ENCODE peak calls at places on chromosome 16, in eight cellular contexts. One of them, this sample, is unnamed.

GRCh38 chr16:31087971-31088370 is 772 bp downstream of the PRSS53 start:
- DNase-seq in SW480: no peak
- DNase-seq in NAMALWA: no peak
- DNase-seq in naive B cell: no peak
- DNase-seq in stimulated activated CD8-positive, alpha-beta memory T cell treated with anti-CD3 and anti-CD28 coated beads, Interleukin-7, amount 100 ng/mL, for 24 hours: no peak
- DNase-seq in NCI-H1417: no peak
- DNase-seq in lower leg skin: no peak
- DNase-seq in right cardiac atrium: no peak
- DNase-seq in this sample: peak

GRCh38 chr16:14140916-14141315 is 69.8 kb downstream of the MRTFB start:
- DNase-seq in SW480: no peak
- DNase-seq in NAMALWA: no peak
- DNase-seq in naive B cell: no peak
- DNase-seq in stimulated activated CD8-positive, alpha-beta memory T cell treated with anti-CD3 and anti-CD28 coated beads, Interleukin-7, amount 100 ng/mL, for 24 hours: no peak
- DNase-seq in NCI-H1417: no peak
- DNase-seq in lower leg skin: no peak
- DNase-seq in right cardiac atrium: no peak
- DNase-seq in this sample: no peak

GRCh38 chr16:19822534-19822933 is 62.1 kb downstream of the GPRC5B start:
- DNase-seq in SW480: no peak
- DNase-seq in NAMALWA: no peak
- DNase-seq in naive B cell: no peak
- DNase-seq in stimulated activated CD8-positive, alpha-beta memory T cell treated with anti-CD3 and anti-CD28 coated beads, Interleukin-7, amount 100 ng/mL, for 24 hours: no peak
- DNase-seq in NCI-H1417: no peak
- DNase-seq in lower leg skin: no peak
- DNase-seq in right cardiac atrium: no peak
- DNase-seq in this sample: no peak

GRCh38 chr16:85430523-85431381 is 182.4 kb upstream of the GSE1 start:
- DNase-seq in SW480: no peak
- DNase-seq in NAMALWA: no peak
- DNase-seq in naive B cell: no peak
- DNase-seq in stimulated activated CD8-positive, alpha-beta memory T cell treated with anti-CD3 and anti-CD28 coated beads, Interleukin-7, amount 100 ng/mL, for 24 hours: no peak
- DNase-seq in NCI-H1417: no peak
- DNase-seq in lower leg skin: no peak
- DNase-seq in right cardiac atrium: no peak
- DNase-seq in this sample: no peak

GRCh38 chr16:17258848-17259713 is 211.7 kb downstream of the XYLT1 start:
- DNase-seq in SW480: no peak
- DNase-seq in NAMALWA: no peak
- DNase-seq in naive B cell: peak
- DNase-seq in stimulated activated CD8-positive, alpha-beta memory T cell treated with anti-CD3 and anti-CD28 coated beads, Interleukin-7, amount 100 ng/mL, for 24 hours: no peak
- DNase-seq in NCI-H1417: no peak
- DNase-seq in lower leg skin: no peak
- DNase-seq in right cardiac atrium: no peak
- DNase-seq in this sample: no peak

GRCh38 chr16:75279277-75279676 is 27.9 kb upstream of the BCAR1 start:
- DNase-seq in SW480: no peak
- DNase-seq in NAMALWA: peak
- DNase-seq in naive B cell: no peak
- DNase-seq in stimulated activated CD8-positive, alpha-beta memory T cell treated with anti-CD3 and anti-CD28 coated beads, Interleukin-7, amount 100 ng/mL, for 24 hours: no peak
- DNase-seq in NCI-H1417: no peak
- DNase-seq in lower leg skin: no peak
- DNase-seq in right cardiac atrium: no peak
- DNase-seq in this sample: peak

GRCh38 chr16:83517398-83517797 is 290.4 kb upstream of the HSBP1 start:
- DNase-seq in SW480: peak
- DNase-seq in NAMALWA: no peak
- DNase-seq in naive B cell: no peak
- DNase-seq in stimulated activated CD8-positive, alpha-beta memory T cell treated with anti-CD3 and anti-CD28 coated beads, Interleukin-7, amount 100 ng/mL, for 24 hours: no peak
- DNase-seq in NCI-H1417: no peak
- DNase-seq in lower leg skin: no peak
- DNase-seq in right cardiac atrium: no peak
- DNase-seq in this sample: peak

GRCh38 chr16:53545433-53545832 is 42.4 kb upstream of the AKTIP start:
- DNase-seq in SW480: no peak
- DNase-seq in NAMALWA: no peak
- DNase-seq in naive B cell: no peak
- DNase-seq in stimulated activated CD8-positive, alpha-beta memory T cell treated with anti-CD3 and anti-CD28 coated beads, Interleukin-7, amount 100 ng/mL, for 24 hours: no peak
- DNase-seq in NCI-H1417: no peak
- DNase-seq in lower leg skin: no peak
- DNase-seq in right cardiac atrium: no peak
- DNase-seq in this sample: no peak

GRCh38 chr16:8326234-8326633 is 264.1 kb downstream of the TMEM114 start:
- DNase-seq in SW480: no peak
- DNase-seq in NAMALWA: no peak
- DNase-seq in naive B cell: no peak
- DNase-seq in stimulated activated CD8-positive, alpha-beta memory T cell treated with anti-CD3 and anti-CD28 coated beads, Interleukin-7, amount 100 ng/mL, for 24 hours: no peak
- DNase-seq in NCI-H1417: no peak
- DNase-seq in lower leg skin: no peak
- DNase-seq in right cardiac atrium: no peak
- DNase-seq in this sample: no peak

GRCh38 chr16:10629592-10629963 is 49.2 kb upstream of the EMP2 start:
- DNase-seq in SW480: no peak
- DNase-seq in NAMALWA: no peak
- DNase-seq in naive B cell: no peak
- DNase-seq in stimulated activated CD8-positive, alpha-beta memory T cell treated with anti-CD3 and anti-CD28 coated beads, Interleukin-7, amount 100 ng/mL, for 24 hours: no peak
- DNase-seq in NCI-H1417: no peak
- DNase-seq in lower leg skin: no peak
- DNase-seq in right cardiac atrium: no peak
- DNase-seq in this sample: peak

GRCh38 chr16:74862743-74863244 is 88.2 kb upstream of the FA2H start:
- DNase-seq in SW480: peak
- DNase-seq in NAMALWA: peak
- DNase-seq in naive B cell: peak
- DNase-seq in stimulated activated CD8-positive, alpha-beta memory T cell treated with anti-CD3 and anti-CD28 coated beads, Interleukin-7, amount 100 ng/mL, for 24 hours: no peak
- DNase-seq in NCI-H1417: peak
- DNase-seq in lower leg skin: no peak
- DNase-seq in right cardiac atrium: no peak
- DNase-seq in this sample: peak

GRCh38 chr16:83768976-83769375 is 38.8 kb upstream of the HSBP1 start:
- DNase-seq in SW480: no peak
- DNase-seq in NAMALWA: no peak
- DNase-seq in naive B cell: no peak
- DNase-seq in stimulated activated CD8-positive, alpha-beta memory T cell treated with anti-CD3 and anti-CD28 coated beads, Interleukin-7, amount 100 ng/mL, for 24 hours: no peak
- DNase-seq in NCI-H1417: no peak
- DNase-seq in lower leg skin: no peak
- DNase-seq in right cardiac atrium: no peak
- DNase-seq in this sample: no peak

GRCh38 chr16:14362774-14363371 is 267.2 kb downstream of the PARN start:
- DNase-seq in SW480: no peak
- DNase-seq in NAMALWA: no peak
- DNase-seq in naive B cell: no peak
- DNase-seq in stimulated activated CD8-positive, alpha-beta memory T cell treated with anti-CD3 and anti-CD28 coated beads, Interleukin-7, amount 100 ng/mL, for 24 hours: no peak
- DNase-seq in NCI-H1417: no peak
- DNase-seq in lower leg skin: no peak
- DNase-seq in right cardiac atrium: no peak
- DNase-seq in this sample: no peak

GRCh38 chr16:66375451-66375850 is 9.0 kb downstream of the CDH5 start:
- DNase-seq in SW480: no peak
- DNase-seq in NAMALWA: no peak
- DNase-seq in naive B cell: no peak
- DNase-seq in stimulated activated CD8-positive, alpha-beta memory T cell treated with anti-CD3 and anti-CD28 coated beads, Interleukin-7, amount 100 ng/mL, for 24 hours: no peak
- DNase-seq in NCI-H1417: no peak
- DNase-seq in lower leg skin: no peak
- DNase-seq in right cardiac atrium: no peak
- DNase-seq in this sample: no peak

GRCh38 chr16:46727630-46728029 is 20.5 kb downstream of the MYLK3 start:
- DNase-seq in SW480: no peak
- DNase-seq in NAMALWA: no peak
- DNase-seq in naive B cell: no peak
- DNase-seq in stimulated activated CD8-positive, alpha-beta memory T cell treated with anti-CD3 and anti-CD28 coated beads, Interleukin-7, amount 100 ng/mL, for 24 hours: no peak
- DNase-seq in NCI-H1417: no peak
- DNase-seq in lower leg skin: no peak
- DNase-seq in right cardiac atrium: no peak
- DNase-seq in this sample: no peak